ENCODE peak calls at places on chromosomes 12 and 14, in six cellular contexts. A is H1, H is psoas muscle, N is astrocyte, J is adrenal gland, Y is iPS DF 6.9. L is an unnamed sample.

GRCh38 chr12:128802756-128803155 is 21.0 kb downstream of the SLC15A4 start:
- DNase-seq in A (no peak), H (no peak), J (no peak), N (no peak), Y (no peak), L (no peak)

GRCh38 chr12:94644141-94644575 is 6.2 kb downstream of the TMCC3 start:
- DNase-seq in H (peak; percentile 31), A (no peak), Y (no peak), J (peak; percentile 13), N (peak; percentile 68), L (no peak)

GRCh38 chr12:95300286-95300685 is 82.7 kb downstream of the VEZT start:
- DNase-seq in Y (no peak), J (no peak), N (no peak), H (no peak), A (no peak), L (no peak)

GRCh38 chr12:65685514-65685913 is 138.8 kb upstream of the HMGA2 start:
- DNase-seq in A (no peak), Y (peak; percentile 20), N (no peak), J (no peak), H (no peak), L (peak; percentile 25)

GRCh38 chr14:34592623-34593022 is 37.3 kb downstream of the SNX6 start:
- DNase-seq in J (no peak), A (no peak), Y (no peak), N (no peak), H (no peak), L (no peak)

GRCh38 chr12:81354327-81354932 is 276.6 kb downstream of the ACSS3 start:
- DNase-seq in A (no peak), J (no peak), N (no peak), Y (no peak), H (no peak), L (no peak)

GRCh38 chr14:51209457-51209856 is 30.6 kb upstream of the TMX1 start:
- DNase-seq in J (no peak), N (no peak), H (no peak), A (no peak), Y (no peak), L (no peak)

GRCh38 chr12:6782119-6782518 is 7.2 kb upstream of the CD4 start:
- DNase-seq in A (no peak), H (no peak), Y (no peak), J (no peak), N (no peak), L (no peak)

GRCh38 chr12:15555466-15555865 is 233.2 kb downstream of the PTPRO start:
- DNase-seq in N (peak; percentile 46), H (no peak), A (no peak), Y (no peak), J (no peak), L (no peak)

GRCh38 chr12:26689281-26689841 is 143.6 kb downstream of the ITPR2 start:
- DNase-seq in H (no peak), N (no peak), A (no peak), J (no peak), Y (no peak), L (no peak)

GRCh38 chr14:105746124-105746514 is 219.7 kb downstream of the TMEM121 start:
- DNase-seq in A (no peak), Y (no peak), N (no peak), J (no peak), H (no peak), L (no peak)

GRCh38 chr12:138898-139534 is 72.4 kb downstream of the IQSEC3 start:
- DNase-seq in J (no peak), Y (no peak), N (peak; percentile 7), A (no peak), H (peak; percentile 29), L (no peak)

GRCh38 chr14:24403294-24404013 is 4.7 kb downstream of the NYNRIN start:
- DNase-seq in Y (no peak), N (no peak), H (no peak), J (no peak), A (no peak), L (no peak)

GRCh38 chr12:131836714-131837397 is 8.7 kb downstream of the MMP17 start:
- DNase-seq in N (no peak), H (no peak), J (no peak), Y (no peak), A (no peak), L (no peak)

GRCh38 chr12:124308741-124309140 is 13.8 kb downstream of the RFLNA start:
- DNase-seq in Y (no peak), N (no peak), A (no peak), J (no peak), H (no peak), L (no peak)

GRCh38 chr14:38209572-38210159 is 2.0 kb downstream of the SSTR1 start:
- DNase-seq in N (no peak), Y (no peak), J (no peak), A (no peak), H (peak; percentile 9), L (peak; percentile 32)

GRCh38 chr12:113932411-113933196 is 33.5 kb downstream of the RBM19 start:
- DNase-seq in A (no peak), Y (no peak), J (peak; percentile 67), N (peak; percentile 12), H (peak; percentile 30), L (no peak)

GRCh38 chr12:75480469-75480949 is at the start of gene GLIPR1:
- DNase-seq in N (peak; percentile 99), A (no peak), J (peak; percentile 72), H (peak; percentile 76), Y (no peak), L (peak; percentile 66)

GRCh38 chr14:68306265-68306933 is 486.5 kb downstream of the ZFP36L1 start:
- DNase-seq in N (no peak), H (no peak), Y (no peak), A (no peak), J (no peak), L (no peak)

GRCh38 chr12:4089147-4089606 is 184.4 kb upstream of the CCND2 start:
- DNase-seq in N (no peak), A (no peak), J (no peak), H (no peak), Y (no peak), L (no peak)

GRCh38 chr12:98955284-98955683 is 310.2 kb downstream of the APAF1 start:
- DNase-seq in Y (peak; percentile 48), J (no peak), N (no peak), H (no peak), A (peak; percentile 31), L (no peak)

GRCh38 chr12:63668028-63668799 is at the start of gene DPY19L2:
- DNase-seq in N (peak; percentile 63), Y (peak; percentile 43), H (peak; percentile 54), A (no peak), J (peak; percentile 91), L (peak; percentile 15)

DNA sequence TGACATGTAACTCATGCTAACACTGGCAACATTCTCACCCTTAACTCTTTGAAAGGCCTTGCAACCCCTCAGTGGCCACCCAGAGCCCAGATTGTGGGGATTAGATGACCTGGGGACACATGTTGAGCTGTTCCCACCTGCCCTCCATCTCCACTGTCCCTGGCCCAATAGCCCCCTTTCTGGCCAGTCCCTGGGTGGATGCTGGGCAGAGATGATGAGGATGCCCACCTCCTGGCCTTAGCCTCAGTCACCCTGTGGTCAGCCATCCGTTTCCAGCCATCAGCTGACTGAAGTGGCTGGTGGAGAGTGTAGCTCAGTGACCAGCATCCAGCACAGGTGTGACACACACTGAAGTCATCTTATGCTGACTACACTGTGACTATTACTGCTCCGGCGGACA is 4.7 kb downstream of the ANHX start:
- DNase-seq in H (no peak), J (no peak), N (no peak), Y (no peak), A (no peak), L (no peak)
- H3K9me3 ChIP-seq in H (no peaks in the 10 kb centered on the region), J (no peaks in the 10 kb centered on the region), N (peaks cover 37% of the 10 kb centered on the region), Y (peaks cover 37% of the 10 kb centered on the region), A (peaks cover 99% of the 10 kb centered on the region), L (peaks cover 4% of the 10 kb centered on the region)

DNA sequence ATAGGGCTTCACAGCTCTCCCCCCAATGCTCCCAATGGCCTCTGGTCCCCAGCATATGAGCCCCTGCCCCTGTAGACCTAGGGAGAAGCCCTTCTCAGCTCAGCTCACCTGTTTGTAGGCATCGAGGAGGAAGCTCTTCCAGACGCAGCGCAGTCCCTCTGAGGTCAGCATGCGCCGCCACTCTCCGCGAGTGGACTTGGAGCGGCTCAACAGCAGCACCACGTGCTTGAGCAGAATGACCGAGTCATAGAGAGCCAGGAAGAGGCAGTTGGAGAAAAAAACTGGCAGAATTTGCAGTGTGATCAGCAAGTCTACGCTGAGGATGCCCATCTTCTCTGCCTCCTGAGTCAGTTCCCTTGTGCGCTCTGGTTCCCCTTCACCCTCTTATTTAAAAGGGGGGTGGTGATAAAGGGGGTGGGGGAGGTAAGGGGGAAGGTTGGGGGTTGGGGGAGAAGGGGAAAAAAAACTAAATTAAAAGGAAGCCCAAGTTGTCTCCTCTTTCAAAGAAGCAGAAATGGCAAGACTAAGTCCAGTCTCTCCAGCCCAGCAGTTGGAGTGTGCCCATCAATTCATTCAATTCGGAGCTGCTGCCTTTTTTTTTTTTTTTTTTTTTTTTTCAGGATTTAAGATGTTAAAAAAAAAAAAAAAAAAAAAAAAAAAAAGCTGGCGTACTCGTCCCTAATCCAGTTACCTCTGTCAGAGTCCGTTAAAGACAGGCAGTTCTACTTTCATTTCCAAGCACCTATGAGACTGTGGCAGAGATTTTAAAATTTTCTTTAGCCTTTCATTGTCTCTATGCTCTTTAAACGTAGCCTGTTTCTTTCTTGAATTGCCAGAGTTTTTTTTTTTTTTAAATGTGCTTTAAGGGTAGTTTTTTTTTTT is at the start of gene DIO2:
- DNase-seq in N (peak; percentile 71), J (peak; percentile 38), Y (no peak), H (peak; percentile 40), A (no peak), L (peak; percentile 0)
- H3K4me3 ChIP-seq in N (peak within 1 kb of the TSS; percentile 53), J (peak within 1 kb of the TSS; percentile 41), Y (no peak within 1 kb of the TSS), H (peak within 1 kb of the TSS; percentile 33), A (no peak within 1 kb of the TSS), L (no peak within 1 kb of the TSS)

DNA sequence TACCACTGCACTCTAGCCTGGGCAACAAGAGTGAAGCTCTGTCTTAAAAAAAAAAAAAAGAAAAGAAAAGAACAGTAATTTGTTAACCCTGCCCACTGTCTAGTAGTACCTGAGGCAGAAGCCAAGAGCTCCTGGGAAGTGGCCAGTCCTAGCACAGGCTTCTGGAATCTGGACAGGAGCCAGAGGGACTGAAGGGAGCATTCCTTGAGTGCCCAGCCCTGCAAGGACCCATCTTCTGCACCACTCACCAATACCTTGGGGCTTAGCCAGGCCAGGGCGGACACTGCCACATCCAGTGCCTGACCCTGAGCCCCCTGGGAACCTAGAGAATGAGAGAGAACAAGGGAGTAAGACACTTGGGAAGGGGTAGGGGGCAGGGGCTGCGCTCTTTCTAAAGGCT is 33.7 kb downstream of the PARP2 start:
- DNase-seq in J (no peak), Y (no peak), N (no peak), H (no peak), A (no peak), L (peak; percentile 64)
- H3K36me3 ChIP-seq in J (peaks cover 97% of the 10 kb centered on the region), Y (peaks cover 19% of the 10 kb centered on the region), N (peaks cover 46% of the 10 kb centered on the region), H (peaks cover 100% of the 10 kb centered on the region), A (peaks cover 2% of the 10 kb centered on the region), L (peaks cover 52% of the 10 kb centered on the region)

DNA sequence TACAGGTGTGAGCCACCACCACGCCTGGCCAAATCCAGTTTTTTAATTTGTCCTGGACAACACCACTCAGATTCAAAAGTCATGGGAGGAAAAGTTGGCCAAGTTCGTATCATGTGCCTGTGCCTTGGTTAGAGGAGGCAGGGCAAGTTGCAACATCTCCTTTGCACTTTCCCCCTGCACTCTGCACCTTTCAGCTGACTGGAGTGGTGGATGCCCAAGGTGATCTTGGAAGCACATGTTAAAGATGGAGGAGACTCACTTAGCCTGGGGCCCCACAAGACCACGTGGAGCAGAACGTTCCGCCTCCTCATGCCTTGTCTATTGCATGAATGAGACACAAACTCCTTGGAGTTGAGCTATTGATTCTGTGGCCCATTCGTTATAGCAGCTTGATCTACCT is 82.1 kb upstream of the FZD10 start:
- DNase-seq in J (no peak), H (no peak), Y (no peak), N (no peak), A (no peak), L (no peak)
- H3K9me3 ChIP-seq in J (no peaks in the 10 kb centered on the region), H (no peaks in the 10 kb centered on the region), Y (peaks cover 24% of the 10 kb centered on the region), N (peaks cover 6% of the 10 kb centered on the region), A (no peaks in the 10 kb centered on the region), L (no peaks in the 10 kb centered on the region)

GRCh38 chr12:70754330-70754741 is 117.1 kb upstream of the PTPRB start:
- DNase-seq in A (no peak), N (no peak), H (no peak), Y (no peak), J (no peak), L (peak; percentile 40)
- H3K4me3 ChIP-seq in A (no peak overlapping the region), N (no peak overlapping the region), H (no peak overlapping the region), Y (no peak overlapping the region), J (no peak overlapping the region), L (no peak overlapping the region)